ENCODE peak calls at places on chromosome 11, in six cellular contexts. Z is naive thymus-derived CD4-positive, alpha-beta T cell; Q is activated naive CD8-positive, alpha-beta T cell treated with anti-CD3 and anti-CD28 coated beads for 36 hours; Y is ecto neural progenitor cell; T is HEK293T; E is stimulated activated CD4-positive, alpha-beta T cell treated with anti-CD3 and anti-CD28 coated beads, Interleukin-12 subunit alpha, Interleukin-12 subunit beta, amount 100 ng/mL, for 24 hours. N is an unnamed sample.

GRCh38 chr11:119284344-119285157 is 32.4 kb downstream of the MCAM start:
- DNase-seq in Q (no peak), Z (peak), E (no peak), T (peak), Y (no peak), N (no peak)

GRCh38 chr11:30789270-30789669 is 203.1 kb upstream of the MPPED2 start:
- DNase-seq in Q (no peak), Z (no peak), E (no peak), Y (no peak), T (no peak), N (no peak)

GRCh38 chr11:47390084-47390760 is 11.9 kb upstream of the SPI1 start:
- DNase-seq in Q (no peak), E (no peak), T (no peak), Z (no peak), Y (no peak), N (no peak)

GRCh38 chr11:125345706-125346561 is 150.1 kb downstream of the FEZ1 start:
- DNase-seq in Y (peak), Z (no peak), E (no peak), T (peak), Q (peak), N (peak)

GRCh38 chr11:100778386-100778785 is 91.3 kb downstream of the ARHGAP42 start:
- DNase-seq in Y (no peak), T (no peak), Q (no peak), E (no peak), Z (no peak), N (no peak)

GRCh38 chr11:133977067-133977681 is 20.4 kb upstream of the IGSF9B start:
- DNase-seq in T (no peak), Y (no peak), E (no peak), Q (no peak), Z (no peak), N (no peak)

GRCh38 chr11:118622376-118623290 is 15.2 kb downstream of the PHLDB1 start:
- DNase-seq in E (no peak), Y (no peak), Q (no peak), Z (no peak), T (no peak), N (peak)

GRCh38 chr11:108895579-108896480 is 231.0 kb downstream of the DDX10 start:
- DNase-seq in Y (no peak), Z (no peak), E (no peak), T (no peak), Q (no peak), N (no peak)

GRCh38 chr11:128299132-128299726 is 288.1 kb downstream of the ETS1 start:
- DNase-seq in Z (no peak), T (no peak), Q (no peak), E (no peak), Y (no peak), N (peak)

GRCh38 chr11:132351050-132351449 is 980.6 kb downstream of the NTM start:
- DNase-seq in T (no peak), Y (no peak), Z (no peak), Q (no peak), E (no peak), N (no peak)

GRCh38 chr11:122920579-122920978 is 38.0 kb downstream of the JHY start:
- DNase-seq in E (no peak), Z (no peak), Q (no peak), T (no peak), Y (no peak), N (no peak)

GRCh38 chr11:132898676-132899075 is 633.6 kb downstream of the OPCML start:
- DNase-seq in Q (no peak), T (no peak), Y (no peak), Z (no peak), E (no peak), N (no peak)

GRCh38 chr11:76270387-76270786 is 64.1 kb upstream of the WNT11 start:
- DNase-seq in E (no peak), Q (no peak), Y (no peak), T (no peak), Z (no peak), N (no peak)

GRCh38 chr11:9001736-9002135 is 2.1 kb downstream of the NRIP3 start:
- DNase-seq in Z (peak), Y (no peak), E (peak), Q (peak), T (no peak), N (peak)

GRCh38 chr11:116579857-116580727 is 192.7 kb downstream of the BUD13 start:
- DNase-seq in T (no peak), Z (no peak), E (no peak), Q (no peak), Y (peak), N (no peak)

GRCh38 chr11:2752923-2753322 is 53.1 kb upstream of the KCNQ1OT1 start:
- DNase-seq in Y (no peak), Q (no peak), E (no peak), Z (no peak), T (no peak), N (no peak)

GRCh38 chr11:57340228-57340627 is 2.1 kb downstream of the P2RX3 start:
- DNase-seq in T (peak), E (no peak), Z (no peak), Q (no peak), Y (peak), N (no peak)

GRCh38 chr11:132648841-132649240 is 883.5 kb downstream of the OPCML start:
- DNase-seq in Y (no peak), T (no peak), E (no peak), Q (no peak), Z (no peak), N (no peak)

GRCh38 chr11:110297082-110297725 is 790 bp upstream of the RDX start:
- DNase-seq in Y (no peak), E (no peak), Z (no peak), T (no peak), Q (no peak), N (no peak)

GRCh38 chr11:61158691-61159381 is 2.4 kb downstream of the VPS37C start:
- DNase-seq in Q (no peak), Y (no peak), T (no peak), Z (no peak), E (no peak), N (no peak)

GRCh38 chr11:88280673-88281316 is 56.7 kb downstream of the CTSC start:
- DNase-seq in Y (no peak), T (no peak), E (no peak), Q (no peak), Z (no peak), N (no peak)

GRCh38 chr11:121334973-121335711 is 42.6 kb downstream of the SC5D start:
- DNase-seq in E (no peak), Q (no peak), Z (no peak), Y (no peak), T (no peak), N (no peak)

GRCh38 chr11:109423114-109423859 is 1.3 kb downstream of the C11orf87 start:
- DNase-seq in Z (no peak), Y (peak), E (no peak), T (no peak), Q (no peak), N (no peak)

GRCh38 chr11:75492181-75492820 is 33.4 kb downstream of the GDPD5 start:
- DNase-seq in E (peak), Y (no peak), Z (peak), T (no peak), Q (peak), N (no peak)

N was measured in upper lobe of left lung.